ENCODE peak calls at places on chromosome 13, in ten cellular contexts. K is cardiac fibroblast; H is choroid plexus epithelial cell; S is T follicular helper cell; L is activated T-cell treated with anti-CD3 and anti-CD28 coated beads for 24 hours; G is stimulated activated CD8-positive, alpha-beta memory T cell treated with anti-CD3 and anti-CD28 coated beads, Interleukin-4, amount 100 ng/mL, for 1 hour; T is ecto neural progenitor cell; W is NCI-H1092; J is effector memory CD8-positive, alpha-beta T cell; E is pancreas. D is an unnamed sample.

GRCh38 chr13:35055705-35056104 is 113.6 kb downstream of the NBEA start:
- DNase-seq in E (no peak), S (no peak), G (no peak), W (no peak), T (no peak), K (no peak), H (no peak), J (no peak), L (no peak), D (no peak)

GRCh38 chr13:94249512-94249911 is 230.0 kb downstream of the DCT start:
- DNase-seq in E (no peak), K (peak; percentile 86), S (no peak), G (no peak), L (no peak), W (no peak), T (no peak), H (peak; percentile 98), J (no peak), D (no peak)

GRCh38 chr13:44321961-44322360 is 51.7 kb upstream of the SERP2 start:
- DNase-seq in G (no peak), J (no peak), E (no peak), T (no peak), H (no peak), S (no peak), W (no peak), K (no peak), L (no peak), D (no peak)

GRCh38 chr13:113903912-113904311 is 40.0 kb upstream of the GAS6 start:
- DNase-seq in L (no peak), J (no peak), S (no peak), G (no peak), H (no peak), W (no peak), E (no peak), K (no peak), T (no peak), D (no peak)

GRCh38 chr13:98239156-98240076 is 62.3 kb upstream of the RNF113B start:
- DNase-seq in W (peak; percentile 78), G (no peak), K (no peak), H (no peak), T (no peak), E (no peak), S (no peak), J (no peak), L (no peak), D (no peak)

GRCh38 chr13:77222909-77223308 is 104.0 kb downstream of the MYCBP2 start:
- DNase-seq in L (no peak), E (no peak), J (no peak), T (no peak), K (no peak), H (no peak), G (no peak), W (no peak), S (no peak), D (no peak)

GRCh38 chr13:39259371-39259770 is 221.1 kb downstream of the NHLRC3 start:
- DNase-seq in K (no peak), J (no peak), S (no peak), G (no peak), T (no peak), E (no peak), L (peak; percentile 17), W (no peak), H (no peak), D (no peak)

GRCh38 chr13:97194473-97194872 is 27.7 kb upstream of the MBNL2 start:
- DNase-seq in G (no peak), J (no peak), E (no peak), S (no peak), T (no peak), H (peak; percentile 74), K (peak; percentile 19), W (no peak), L (no peak), D (no peak)

GRCh38 chr13:30698488-30699005 is 36.8 kb upstream of the ALOX5AP start:
- DNase-seq in S (no peak), G (no peak), W (no peak), E (no peak), J (no peak), K (no peak), H (no peak), T (no peak), L (no peak), D (no peak)

GRCh38 chr13:20370815-20371421 is 138.8 kb upstream of the GJB6 start:
- DNase-seq in S (no peak), G (no peak), W (no peak), E (no peak), H (no peak), J (no peak), L (no peak), T (no peak), K (no peak), D (no peak)